ENCODE peak calls at places on chromosomes 2 and 18, in eight cellular contexts. L is progenitor cell of endocrine pancreas, W is HT1080, Y is NCI-H1694 treated with DMSO at 0.1 percent for 48 hours, C is posterior cingulate gyrus, N is globus pallidus, M is AG08396, G is EH. H is an unnamed sample.

GRCh38 chr2:159891917-159892691 is 94.1 kb upstream of the CD302 start:
- DNase-seq in L (no peak), W (peak), Y (no peak), C (no peak), N (no peak), M (peak), G (peak), H (peak)

GRCh38 chr2:99448556-99448955 is 41.3 kb downstream of the REV1 start:
- DNase-seq in L (no peak), W (peak), Y (no peak), C (no peak), N (no peak), M (no peak), G (peak), H (peak)

GRCh38 chr18:61702007-61702406 is 190.8 kb downstream of the RNF152 start:
- DNase-seq in L (no peak), W (peak), Y (no peak), C (no peak), N (no peak), M (peak), G (peak), H (peak)

GRCh38 chr2:109609352-109610024 is 4.3 kb downstream of the SEPTIN10 start:
- DNase-seq in L (no peak), W (peak), Y (no peak), C (no peak), N (no peak), M (no peak), G (peak), H (peak)

GRCh38 chr2:2222931-2223330 is 108.1 kb downstream of the MYT1L start:
- DNase-seq in L (no peak), W (peak), Y (no peak), C (no peak), N (no peak), M (no peak), G (peak), H (peak)

GRCh38 chr2:191030521-191031154 is 16.7 kb upstream of the STAT1 start:
- DNase-seq in L (no peak), W (peak), Y (peak), C (no peak), N (peak), M (peak), G (peak), H (no peak)

GRCh38 chr2:10732924-10733583 is 11.6 kb downstream of the ATP6V1C2 start:
- DNase-seq in L (no peak), W (no peak), Y (no peak), C (no peak), N (no peak), M (no peak), G (no peak), H (no peak)

GRCh38 chr2:48162742-48163141 is 256.4 kb upstream of the FBXO11 start:
- DNase-seq in L (no peak), W (no peak), Y (no peak), C (no peak), N (no peak), M (no peak), G (no peak), H (no peak)

GRCh38 chr2:128786296-128786695 is 467.6 kb upstream of the HS6ST1 start:
- DNase-seq in L (no peak), W (no peak), Y (no peak), C (no peak), N (no peak), M (no peak), G (no peak), H (no peak)

GRCh38 chr18:7663305-7664023 is 96.3 kb downstream of the PTPRM start:
- DNase-seq in L (no peak), W (no peak), Y (no peak), C (no peak), N (no peak), M (no peak), G (no peak), H (no peak)

GRCh38 chr18:6366776-6367175 is 47.9 kb downstream of the L3MBTL4 start:
- DNase-seq in L (no peak), W (no peak), Y (no peak), C (no peak), N (no peak), M (no peak), G (no peak), H (no peak)